ENCODE peak calls at places on chromosomes 16 and 17, in five cellular contexts. G is sigmoid colon, I is A549, Z is ovary, P is K562. H is an unnamed sample.

GRCh38 chr16:84922351-84923135 is 88.8 kb downstream of the ZDHHC7 start:
- DNase-seq in I (no peak), P (no peak), Z (peak), G (peak), H (no peak)

GRCh38 chr17:65584604-65585521 is 23.4 kb upstream of the AXIN2 start:
- DNase-seq in P (no peak), I (peak), G (no peak), Z (no peak), H (no peak)

GRCh38 chr16:80263181-80263823 is 277.5 kb upstream of the DYNLRB2 start:
- DNase-seq in Z (no peak), I (no peak), P (no peak), G (no peak), H (no peak)

GRCh38 chr17:45221081-45221996 is at the start of gene FMNL1:
- DNase-seq in G (no peak), I (no peak), Z (no peak), P (peak), H (no peak)

GRCh38 chr16:27290582-27290981 is 22.0 kb upstream of the NSMCE1 start:
- DNase-seq in G (no peak), I (no peak), P (no peak), Z (no peak), H (no peak)

GRCh38 chr17:5562661-5563360 is 21.5 kb downstream of the NLRP1 start:
- DNase-seq in Z (no peak), G (no peak), P (no peak), I (no peak), H (no peak)

GRCh38 chr17:65447823-65448222 is 113.6 kb downstream of the AXIN2 start:
- DNase-seq in G (no peak), I (no peak), Z (no peak), P (no peak), H (no peak)

GRCh38 chr16:56101480-56101879 is 89.8 kb upstream of the GNAO1 start:
- DNase-seq in Z (no peak), I (no peak), P (no peak), G (no peak), H (no peak)

GRCh38 chr17:61425682-61426481 is 26.2 kb downstream of the TBX2 start:
- DNase-seq in Z (no peak), P (no peak), I (peak), G (no peak), H (no peak)

GRCh38 chr16:56848056-56848936 is 16.7 kb upstream of the SLC12A3 start:
- DNase-seq in P (peak), G (no peak), Z (peak), I (no peak), H (peak)

GRCh38 chr17:19747829-19748806 is at the start of gene ALDH3A1:
- DNase-seq in G (no peak), P (no peak), I (peak), Z (no peak), H (no peak)

GRCh38 chr17:28524476-28525415 is 18.6 kb downstream of the FOXN1 start:
- DNase-seq in Z (no peak), G (no peak), I (peak), P (no peak), H (no peak)

GRCh38 chr16:29978564-29979270 is 5.0 kb downstream of the TAOK2 start:
- DNase-seq in G (no peak), I (no peak), P (no peak), Z (no peak), H (no peak)

GRCh38 chr16:22945361-22945760 is 131.4 kb downstream of the HS3ST2 start:
- DNase-seq in I (no peak), G (no peak), Z (no peak), P (no peak), H (no peak)

GRCh38 chr17:16504974-16505373 is 13.0 kb upstream of the LRRC75A start:
- DNase-seq in G (no peak), Z (no peak), I (no peak), P (no peak), H (no peak)

GRCh38 chr17:77409282-77410161 is 268.8 kb downstream of the SEC14L1 start:
- DNase-seq in Z (peak), G (peak), I (no peak), P (no peak), H (no peak)

GRCh38 chr17:81419333-81419885 is 24.2 kb downstream of the BAHCC1 start:
- DNase-seq in Z (peak), P (peak), G (peak), I (peak), H (peak)

GRCh38 chr16:5770118-5770517 is 672.5 kb upstream of the EEF2KMT start:
- DNase-seq in G (no peak), I (no peak), P (no peak), Z (no peak), H (no peak)

GRCh38 chr16:1947369-1947670 is 4.3 kb upstream of the MSRB1 start:
- DNase-seq in G (no peak), P (no peak), I (no peak), Z (no peak), H (no peak)

GRCh38 chr16:56634715-56635440 is 2.4 kb downstream of the MT1M start:
- DNase-seq in Z (no peak), I (no peak), P (no peak), G (no peak), H (no peak)

GRCh38 chr17:72600934-72601333 is 480.1 kb downstream of the SOX9 start:
- DNase-seq in I (peak), Z (no peak), P (no peak), G (no peak), H (no peak)

DNA sequence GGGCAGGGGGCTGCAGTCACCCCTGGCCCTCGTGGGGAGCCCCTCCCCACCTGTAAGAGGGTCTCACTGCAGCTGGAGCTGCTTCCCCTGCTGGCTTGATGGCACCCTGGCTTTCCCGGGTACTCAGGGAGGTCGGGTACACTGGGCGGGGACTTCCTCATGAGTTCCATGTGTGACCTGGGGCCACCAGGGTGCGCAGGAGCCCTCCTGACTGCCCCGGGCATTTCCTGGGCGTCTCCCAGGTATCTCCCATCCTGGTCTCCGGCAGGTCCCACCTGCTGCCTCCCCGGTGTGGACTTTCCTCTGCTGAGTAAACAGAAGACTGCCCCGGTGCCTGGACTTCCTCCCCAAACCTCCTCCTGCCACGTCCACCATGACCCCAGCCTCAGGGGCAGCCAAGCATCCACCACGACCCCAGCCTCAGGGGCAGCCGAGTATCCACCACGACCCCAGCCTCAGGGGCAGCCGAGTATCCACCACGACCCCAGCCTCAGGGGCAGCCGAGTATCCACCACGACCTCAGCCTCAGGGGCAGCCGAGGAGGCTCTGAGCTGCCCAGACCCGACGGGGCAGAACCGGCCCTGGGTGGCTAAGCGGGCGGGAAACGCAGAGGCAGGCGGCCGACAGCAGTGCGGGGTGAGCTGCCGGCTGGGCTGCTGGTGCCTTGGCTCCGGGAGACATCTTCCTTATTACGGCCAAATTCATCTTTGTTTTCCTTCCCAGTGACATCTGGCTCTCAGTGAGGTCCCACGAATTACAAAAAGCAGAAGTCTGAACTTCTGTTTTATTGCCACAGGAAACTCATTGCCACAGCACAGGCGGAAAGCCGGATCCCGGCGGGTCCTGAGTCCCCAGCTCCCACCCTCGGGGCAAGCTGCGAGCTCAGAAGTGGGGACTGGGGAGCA is 40.7 kb downstream of the CBFA2T3 start:
- DNase-seq in Z (no peak), G (peak), I (no peak), P (no peak), H (no peak)
- TF ChIP-seq CTCF in Z (no peak), G (no peak), I (no peak), P (no peak), H (no peak)

GRCh38 chr17:41920580-41920955 is 1.8 kb upstream of the ACLY start:
- DNase-seq in P (no peak), Z (no peak), G (no peak), I (no peak), H (no peak)

GRCh38 chr17:41917957-41918391 is 777 bp downstream of the ACLY start:
- DNase-seq in I (peak), G (peak), Z (peak), P (peak), H (peak)

GRCh38 chr17:41918392-41919164 is at the start of gene ACLY:
- DNase-seq in I (peak), Z (peak), G (peak), P (peak), H (peak)

GRCh38 chr17:41919165-41919817 is 540 bp upstream of the ACLY start:
- DNase-seq in I (no peak), Z (no peak), G (no peak), P (peak), H (peak)

DNA sequence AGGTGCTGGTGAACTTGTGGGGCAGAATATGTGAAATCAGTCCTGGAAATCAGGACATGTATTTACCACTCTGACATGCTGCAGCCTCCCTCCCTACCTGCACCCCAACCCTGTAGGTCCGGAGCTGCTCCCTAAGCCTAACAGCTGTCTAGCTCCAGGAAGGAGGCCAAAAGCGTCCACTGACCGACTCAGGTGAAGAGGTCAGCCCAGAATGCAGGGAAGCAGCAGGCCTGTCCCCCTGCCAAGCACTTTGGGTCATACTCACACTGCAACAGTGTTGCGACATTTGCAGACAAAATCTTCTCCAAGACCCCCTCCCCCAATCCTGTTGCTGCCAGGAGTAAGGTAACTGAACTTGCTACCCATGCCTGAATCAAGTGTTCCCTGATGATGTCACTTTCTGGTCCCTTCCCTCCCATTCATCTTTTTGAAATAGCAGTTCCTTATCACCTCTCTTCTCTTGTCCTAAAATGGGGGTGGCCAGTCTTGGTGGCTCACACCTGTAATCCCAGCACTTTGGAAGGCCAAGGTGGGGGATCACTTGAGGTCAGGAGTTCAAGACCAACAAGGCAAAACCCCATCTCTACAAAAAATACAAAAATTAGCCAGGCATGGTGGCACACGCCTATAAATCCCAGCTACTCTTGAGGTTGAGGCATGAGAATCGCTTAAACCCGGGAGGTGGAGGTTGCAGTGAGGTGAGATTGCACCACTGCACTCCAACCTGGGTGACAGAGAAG is 1.3 kb upstream of the ACLY start:
- DNase-seq in Z (peak), P (no peak), G (peak), I (peak), H (no peak)
- H3K4me3 ChIP-seq in Z (no peak), P (peak), G (no peak), I (peak), H (peak)

DNA sequence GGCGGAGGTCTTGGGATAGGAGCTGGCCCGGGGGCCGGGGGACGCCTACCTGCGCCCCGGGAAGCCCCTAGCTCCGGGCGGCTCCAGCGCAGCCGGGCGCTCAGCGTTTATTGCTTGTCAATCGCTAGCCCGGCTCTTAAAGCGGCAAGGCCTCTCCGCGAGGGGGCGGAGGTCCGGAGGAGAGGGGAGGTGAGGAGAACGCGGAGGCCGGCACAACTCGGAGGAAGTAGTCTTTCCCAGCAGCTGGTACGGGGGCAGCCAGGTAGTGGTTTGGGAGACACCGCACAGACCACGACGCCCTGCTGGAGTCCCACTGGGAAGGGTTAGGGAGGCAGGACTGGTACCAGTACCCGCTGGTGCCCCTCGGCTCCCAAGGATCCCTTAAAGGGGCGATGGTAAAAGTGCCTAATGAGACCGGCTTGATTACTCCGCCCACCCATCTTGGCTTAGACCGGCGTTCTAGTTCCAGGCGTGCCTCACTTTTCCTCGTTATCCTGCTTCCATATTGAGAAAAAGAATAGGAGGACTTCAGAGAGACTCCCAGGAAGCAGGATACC is at the start of gene MPP2:
- DNase-seq in P (peak), G (peak), I (peak), Z (peak), H (peak)
- TF ChIP-seq EP300 in P (no peak), G (no peak), I (no peak), Z (no peak), H (no peak)

DNA sequence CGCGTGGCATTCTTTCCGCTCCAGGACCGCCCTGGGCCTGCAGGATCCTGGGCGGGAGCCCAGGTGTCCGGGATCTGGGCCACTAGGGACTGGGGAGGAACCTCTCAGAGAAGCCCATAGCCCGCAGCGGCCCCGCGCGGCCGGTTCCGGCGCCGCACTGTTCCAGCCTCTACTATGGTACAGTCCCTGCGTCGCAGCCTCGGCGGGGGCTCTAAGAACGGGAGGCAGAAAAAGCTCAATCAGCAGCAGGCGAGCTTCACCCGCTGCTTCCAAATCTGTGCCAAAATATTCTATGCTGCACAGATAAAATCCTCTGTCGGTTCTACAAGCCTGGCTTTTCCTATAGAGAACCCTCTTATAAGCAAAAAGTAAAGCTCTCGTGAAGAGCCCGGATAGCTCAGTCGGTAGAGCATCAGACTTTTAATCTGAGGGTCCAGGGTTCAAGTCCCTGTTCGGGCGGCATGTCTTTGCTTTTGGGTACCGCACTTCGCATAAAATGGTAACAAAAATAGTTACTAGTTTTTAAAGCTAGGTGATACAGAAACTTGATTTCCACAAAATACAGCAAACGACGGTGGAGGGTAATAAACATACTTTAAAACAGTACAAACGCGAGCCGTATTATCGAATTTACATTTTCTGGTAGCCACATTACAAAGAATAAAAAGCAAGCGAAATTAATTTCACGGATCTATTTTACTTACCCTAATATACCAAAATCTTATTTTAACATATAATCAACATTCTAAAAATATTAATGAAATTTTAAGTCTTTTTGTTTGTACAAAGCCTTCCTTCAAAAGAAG is 658 bp upstream of the ALOXE3 start:
- DNase-seq in Z (peak), P (peak), G (peak), I (peak), H (peak)
- TF ChIP-seq CTCF in Z (peak), P (peak), G (peak), I (peak), H (peak)

GRCh38 chr17:79842656-79843474 is 3.6 kb upstream of the CBX4 start:
- DNase-seq in Z (peak), P (no peak), I (no peak), G (no peak), H (no peak)
- H3K4me3 ChIP-seq in Z (peak), P (no peak), I (no peak), G (no peak), H (peak)

DNA sequence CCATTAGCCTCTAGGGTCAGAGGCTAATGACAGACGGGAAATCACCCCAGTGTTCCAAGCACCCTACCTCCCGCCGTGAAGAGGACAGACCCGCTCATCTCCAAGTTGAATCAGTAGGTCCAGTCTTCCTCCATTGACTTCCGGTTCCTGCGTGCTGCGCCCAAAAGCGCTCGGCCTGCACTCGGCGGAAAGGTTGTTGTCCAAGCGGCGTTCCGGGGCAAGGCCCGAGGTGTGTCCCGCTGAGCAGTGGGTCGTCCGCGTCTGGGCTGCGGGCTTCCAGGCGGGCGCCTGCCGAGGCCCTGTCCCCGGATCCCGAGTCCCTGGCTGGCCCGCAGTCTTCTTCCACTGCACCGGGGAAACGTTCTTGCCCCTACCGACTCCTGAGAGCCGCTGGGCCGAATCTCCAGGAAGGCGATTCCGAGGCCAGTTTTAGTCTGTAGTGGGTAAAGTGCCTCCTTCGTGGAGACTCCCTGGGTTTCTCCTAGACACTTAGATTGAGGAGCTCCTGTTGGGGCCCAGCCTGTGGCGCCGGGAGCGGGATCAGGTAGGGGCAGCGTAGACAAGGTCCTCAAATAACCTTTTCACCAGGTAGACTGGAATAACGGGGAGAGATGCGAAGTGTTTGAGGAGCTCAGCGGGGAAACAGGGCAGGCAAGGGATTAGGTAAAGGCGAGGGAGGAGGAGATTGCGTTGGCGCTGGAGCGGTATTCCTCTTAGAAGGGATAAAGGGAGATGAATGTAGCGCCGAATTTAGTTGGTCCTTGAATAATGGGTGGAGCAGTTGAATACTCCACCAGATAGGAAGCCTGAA is at the start of gene TEFM:
- DNase-seq in G (peak), I (peak), P (peak), Z (peak), H (peak)
- TF ChIP-seq EP300 in G (no peak), I (no peak), P (no peak), Z (no peak), H (no peak)

DNA sequence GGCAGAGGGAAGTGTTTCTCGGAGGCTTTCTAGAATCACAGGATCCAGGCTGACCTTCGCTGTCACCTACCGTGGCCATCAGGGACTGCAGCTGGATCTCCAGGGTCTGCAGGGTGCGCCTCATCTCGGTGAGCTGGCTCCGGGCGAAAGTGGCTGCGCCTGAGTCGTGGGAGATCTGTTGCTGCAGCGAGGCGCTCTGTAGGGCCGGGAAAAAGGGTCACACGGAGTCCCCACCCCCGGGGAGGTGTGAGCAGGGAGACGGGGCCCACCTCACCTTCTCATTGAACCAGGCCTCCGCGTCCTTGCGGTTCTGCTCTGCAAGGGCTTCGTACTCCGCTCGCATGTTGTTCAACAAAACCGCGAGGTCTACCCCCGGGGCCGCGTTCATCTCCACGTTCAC is 2.9 kb downstream of the KRT28 start:
- DNase-seq in G (no peak), P (no peak), I (no peak), Z (no peak), H (no peak)
- TF ChIP-seq CTCF in G (no peak), P (peak), I (no peak), Z (no peak), H (no peak)

DNA sequence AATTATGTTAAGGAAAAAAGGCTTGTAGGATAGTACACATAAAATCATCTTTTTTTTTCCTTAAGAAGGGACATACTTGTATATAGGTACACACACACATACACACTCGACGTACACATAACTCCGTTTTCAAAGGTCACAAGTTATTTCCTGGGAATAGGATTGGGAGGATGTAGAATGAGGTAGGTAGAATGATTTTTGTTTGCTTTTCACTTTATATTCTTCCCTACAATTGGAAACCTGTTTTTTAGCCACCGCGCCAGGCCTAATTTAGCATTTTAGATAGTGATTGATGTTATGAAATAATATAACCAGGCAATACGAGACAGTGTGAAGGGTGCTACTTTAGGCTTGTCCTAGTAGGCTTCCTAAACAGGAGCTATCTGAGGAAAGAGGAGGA is 1.8 kb upstream of the HAPSTR1 start:
- DNase-seq in Z (no peak), G (no peak), P (no peak), I (no peak), H (no peak)
- H3K4me3 ChIP-seq in Z (no peak), G (no peak), P (peak), I (no peak), H (peak)